ENCODE peak calls at places on chromosomes 3 and 15, in eight cellular contexts. S is HCT116, T is body of pancreas, P is Panc1, A is K562, K is brain microvascular endothelial cell, C is uterus, B is fibroblast of the aortic adventitia. J is an unnamed sample.

GRCh38 chr15:54915382-54915781 is 281.4 kb downstream of the RSL24D1 start:
- DNase-seq in A (no peak), B (no peak), P (no peak), C (no peak), K (no peak), T (no peak), S (no peak), J (no peak)

GRCh38 chr3:181844227-181844626 is 132.5 kb downstream of the SOX2 start:
- DNase-seq in C (no peak), T (no peak), K (no peak), S (no peak), B (no peak), P (no peak), A (no peak), J (no peak)

GRCh38 chr3:45953536-45953935 is 10.3 kb downstream of the CXCR6 start:
- DNase-seq in A (no peak), S (no peak), C (no peak), K (no peak), B (no peak), T (no peak), P (no peak), J (no peak)

GRCh38 chr3:151421956-151422355 is 37.4 kb upstream of the P2RY12 start:
- DNase-seq in B (no peak), C (no peak), S (no peak), T (no peak), P (no peak), K (no peak), A (no peak), J (no peak)

GRCh38 chr3:113631143-113631542 is 65.3 kb downstream of the USF3 start:
- DNase-seq in S (no peak), A (no peak), T (no peak), K (no peak), B (no peak), P (no peak), C (no peak), J (no peak)

GRCh38 chr15:65209701-65210643 is 1.3 kb downstream of the CILP start:
- DNase-seq in K (no peak), A (no peak), P (no peak), S (no peak), T (peak; percentile 17), C (no peak), B (no peak), J (peak; percentile 12)

GRCh38 chr15:38297623-38298388 is 45.2 kb downstream of the SPRED1 start:
- DNase-seq in A (no peak), P (no peak), K (no peak), S (no peak), T (no peak), C (no peak), B (peak; percentile 23), J (peak; percentile 17)

GRCh38 chr15:55289011-55289572 is 521 bp downstream of the RAB27A start:
- DNase-seq in T (peak; percentile 44), P (no peak), K (no peak), C (peak; percentile 37), S (no peak), B (peak; percentile 47), A (no peak), J (no peak)

GRCh38 chr15:48058371-48058770 is 62.4 kb upstream of the SLC24A5 start:
- DNase-seq in S (no peak), C (no peak), B (no peak), P (no peak), T (no peak), A (no peak), K (no peak), J (no peak)

GRCh38 chr3:65348596-65348995 is 660.8 kb upstream of the ADAMTS9 start:
- DNase-seq in T (no peak), A (no peak), K (no peak), C (no peak), B (peak; percentile 5), S (no peak), P (no peak), J (peak; percentile 41)

GRCh38 chr3:94176886-94177285 is 114.0 kb downstream of the NSUN3 start:
- DNase-seq in T (no peak), A (no peak), B (no peak), P (no peak), C (no peak), S (no peak), K (no peak), J (no peak)

GRCh38 chr3:5002174-5002870 is 23.1 kb downstream of the BHLHE40 start:
- DNase-seq in K (no peak), P (no peak), A (peak; percentile 88), B (no peak), T (no peak), C (no peak), S (no peak), J (no peak)

GRCh38 chr3:188468672-188469071 is 314.7 kb downstream of the LPP start:
- DNase-seq in B (peak; percentile 13), A (no peak), P (no peak), K (no peak), T (peak; percentile 11), C (peak; percentile 95), S (no peak), J (peak; percentile 9)

GRCh38 chr3:50464578-50464977 is 38.9 kb downstream of the CACNA2D2 start:
- DNase-seq in C (no peak), S (no peak), A (no peak), B (no peak), T (no peak), K (no peak), P (no peak), J (no peak)

GRCh38 chr15:79539426-79539825 is 107.3 kb downstream of the MINAR1 start:
- DNase-seq in K (no peak), C (no peak), B (peak; percentile 2), T (no peak), P (no peak), A (no peak), S (no peak), J (no peak)

GRCh38 chr3:43484926-43485488 is 136.8 kb downstream of the ANO10 start:
- DNase-seq in A (no peak), S (no peak), P (no peak), K (no peak), B (no peak), C (no peak), T (no peak), J (no peak)

GRCh38 chr15:76065793-76066192 is 6.0 kb downstream of the TMEM266 start:
- DNase-seq in T (no peak), S (no peak), B (no peak), A (no peak), P (no peak), K (no peak), C (no peak), J (no peak)

GRCh38 chr3:23775254-23775909 is 30.4 kb upstream of the UBE2E1 start:
- DNase-seq in K (no peak), T (no peak), A (no peak), S (no peak), B (peak; percentile 25), P (no peak), C (no peak), J (no peak)

GRCh38 chr3:139586420-139587017 is 47.0 kb upstream of the RBP1 start:
- DNase-seq in A (no peak), B (no peak), K (no peak), S (no peak), C (no peak), P (no peak), T (no peak), J (no peak)
- H3K4me3 ChIP-seq in A (no peak overlapping the region), B (no peak overlapping the region), K (no peak overlapping the region), S (no peak overlapping the region), C (no peak overlapping the region), P (no peak overlapping the region), T (no peak overlapping the region), J (no peak overlapping the region)

GRCh38 chr3:155872904-155873646 is 2.6 kb downstream of the GMPS start:
- DNase-seq in C (no peak), K (no peak), T (no peak), S (no peak), B (no peak), P (no peak), A (no peak), J (no peak)
- H3K4me3 ChIP-seq in C (no peak overlapping the region), K (no peak overlapping the region), T (no peak overlapping the region), S (no peak overlapping the region), B (peak overlapping the region; percentile 28), P (peak overlapping the region; percentile 76), A (peak overlapping the region; percentile 99), J (no peak overlapping the region)

GRCh38 chr3:186097317-186097662 is 11.6 kb downstream of the ETV5 start:
- DNase-seq in B (no peak), A (no peak), T (no peak), C (no peak), S (no peak), P (no peak), K (no peak), J (no peak)
- H3K4me3 ChIP-seq in B (peak overlapping the region; percentile 57), A (no peak overlapping the region), T (no peak overlapping the region), C (no peak overlapping the region), S (no peak overlapping the region), P (peak overlapping the region; percentile 31), K (peak overlapping the region; percentile 46), J (no peak overlapping the region)

DNA sequence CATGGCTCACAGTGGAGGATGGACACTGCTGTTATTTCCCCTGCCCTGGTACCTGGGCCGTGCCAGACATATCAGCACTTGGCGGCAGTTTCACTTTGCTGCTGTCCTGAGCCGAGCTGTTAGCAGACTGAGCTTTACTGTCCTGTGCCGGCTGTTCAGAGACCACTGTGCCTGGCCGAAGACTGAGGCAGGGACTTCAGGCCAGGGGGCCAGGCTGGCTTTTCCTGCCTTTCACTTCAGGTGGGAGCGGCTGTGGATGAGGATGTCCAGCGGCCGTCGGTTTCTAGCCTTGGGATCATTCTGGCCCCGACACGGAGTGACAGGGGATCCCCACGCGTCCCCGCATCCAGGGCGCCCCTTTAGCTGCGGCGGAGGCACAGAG is 1.0 kb downstream of the ATP10A start:
- DNase-seq in C (no peak), S (no peak), P (no peak), T (no peak), K (no peak), B (peak; percentile 36), A (no peak), J (no peak)
- H3K4me3 ChIP-seq in C (peak overlapping the region; percentile 50), S (no peak overlapping the region), P (peak overlapping the region; percentile 18), T (no peak overlapping the region), K (peak overlapping the region; percentile 57), B (peak overlapping the region; percentile 75), A (no peak overlapping the region), J (peak overlapping the region; percentile 65)

GRCh38 chr3:112579697-112580096 is 17.9 kb downstream of the SLC35A5 start:
- DNase-seq in B (peak; percentile 70), P (no peak), S (no peak), C (no peak), T (no peak), A (no peak), K (no peak), J (no peak)

GRCh38 chr3:112583105-112583504 is 21.3 kb downstream of the SLC35A5 start:
- DNase-seq in T (no peak), K (no peak), B (no peak), S (no peak), P (no peak), C (no peak), A (no peak), J (no peak)

GRCh38 chr3:112585782-112586181 is 23.9 kb downstream of the SLC35A5 start:
- DNase-seq in B (peak; percentile 22), A (no peak), C (no peak), K (no peak), S (no peak), P (no peak), T (no peak), J (no peak)

GRCh38 chr3:112579232-112579631 is 17.4 kb downstream of the SLC35A5 start:
- DNase-seq in A (no peak), B (no peak), T (no peak), C (no peak), S (no peak), P (no peak), K (no peak), J (no peak)

GRCh38 chr3:112582242-112582874 is 20.5 kb downstream of the SLC35A5 start:
- DNase-seq in T (peak; percentile 12), C (peak; percentile 29), A (peak; percentile 11), B (peak; percentile 86), P (peak; percentile 27), K (peak; percentile 42), S (peak; percentile 34), J (peak; percentile 47)
- H3K4me3 ChIP-seq in T (no peak overlapping the region), C (no peak overlapping the region), A (no peak overlapping the region), B (no peak overlapping the region), P (no peak overlapping the region), K (no peak overlapping the region), S (no peak overlapping the region), J (no peak overlapping the region)

J was measured in skeletal muscle cell.